ENCODE peak calls at places on chromosomes 2 and 18, in six cellular contexts. Y is HCT116, V is stomach, A is suprapubic skin, G is transverse colon, I is spleen. E is an unnamed sample.
A peak's percentile ranks its signal among the peaks of the same experiment; 100 is the strongest.

GRCh38 chr18:60372598-60372997 is at the start of gene MC4R:
- DNase-seq in Y (peak; percentile 48), V (no peak), A (no peak), G (peak; percentile 17), I (no peak), E (no peak)

GRCh38 chr18:46502444-46502843 is 154.6 kb downstream of the LOXHD1 start:
- DNase-seq in Y (no peak), V (no peak), A (no peak), G (no peak), I (no peak), E (peak; percentile 24)

GRCh38 chr2:102841107-102841840 is 79.4 kb downstream of the TMEM182 start:
- DNase-seq in Y (peak; percentile 7), V (peak; percentile 41), A (no peak), G (peak; percentile 34), I (no peak), E (peak; percentile 66)

GRCh38 chr2:240793313-240794177 is 26.5 kb downstream of the KIF1A start:
- DNase-seq in Y (no peak), V (no peak), A (no peak), G (no peak), I (peak; percentile 61), E (peak; percentile 55)

GRCh38 chr18:32019251-32019943 is 772 bp downstream of the RNF125 start:
- DNase-seq in Y (peak; percentile 26), V (peak; percentile 49), A (no peak), G (peak; percentile 67), I (peak; percentile 90), E (no peak)

GRCh38 chr18:68588169-68588568 is 126.7 kb downstream of the TMX3 start:
- DNase-seq in Y (no peak), V (no peak), A (no peak), G (no peak), I (no peak), E (no peak)

GRCh38 chr2:128241896-128242295 is 76.8 kb downstream of the HS6ST1 start:
- DNase-seq in Y (no peak), V (no peak), A (no peak), G (no peak), I (no peak), E (no peak)

GRCh38 chr18:58128286-58129018 is 84.4 kb downstream of the NEDD4L start:
- DNase-seq in Y (no peak), V (peak; percentile 42), A (no peak), G (peak; percentile 42), I (no peak), E (no peak)

GRCh38 chr2:37191747-37192146 is 3.3 kb upstream of the SULT6B1 start:
- DNase-seq in Y (no peak), V (no peak), A (no peak), G (no peak), I (no peak), E (no peak)

GRCh38 chr18:31679133-31679731 is 5.1 kb downstream of the B4GALT6 start:
- DNase-seq in Y (peak; percentile 63), V (no peak), A (no peak), G (no peak), I (no peak), E (no peak)

GRCh38 chr2:20515293-20516220 is 68.7 kb downstream of the RHOB start:
- DNase-seq in Y (no peak), V (no peak), A (peak; percentile 61), G (no peak), I (peak; percentile 59), E (peak; percentile 48)

GRCh38 chr2:226334981-226335720 is 464.5 kb downstream of the IRS1 start:
- DNase-seq in Y (peak; percentile 24), V (no peak), A (no peak), G (no peak), I (no peak), E (no peak)

GRCh38 chr2:163551974-163552373 is 183.8 kb downstream of the FIGN start:
- DNase-seq in Y (no peak), V (no peak), A (no peak), G (no peak), I (no peak), E (no peak)

GRCh38 chr2:61328707-61329251 is 142.1 kb downstream of the USP34 start:
- DNase-seq in Y (peak; percentile 12), V (no peak), A (no peak), G (peak; percentile 13), I (no peak), E (no peak)

GRCh38 chr2:40103163-40103562 is 324.1 kb upstream of the THUMPD2 start:
- DNase-seq in Y (no peak), V (no peak), A (no peak), G (no peak), I (no peak), E (no peak)

GRCh38 chr18:56795381-56795780 is 144.2 kb downstream of the WDR7 start:
- DNase-seq in Y (no peak), V (no peak), A (no peak), G (no peak), I (no peak), E (no peak)

GRCh38 chr2:216406861-216407260 is 5.4 kb upstream of the SMARCAL1 start:
- DNase-seq in Y (no peak), V (no peak), A (no peak), G (no peak), I (no peak), E (no peak)

GRCh38 chr2:54353216-54353615 is 97.2 kb upstream of the TSPYL6 start:
- DNase-seq in Y (no peak), V (no peak), A (no peak), G (no peak), I (no peak), E (no peak)

GRCh38 chr2:118661184-118661583 is 186.3 kb downstream of the EN1 start:
- DNase-seq in Y (no peak), V (no peak), A (no peak), G (no peak), I (no peak), E (no peak)

GRCh38 chr2:43138441-43138840 is 88.0 kb downstream of the ZFP36L2 start:
- DNase-seq in Y (no peak), V (no peak), A (no peak), G (no peak), I (peak; percentile 4), E (no peak)

GRCh38 chr2:43139501-43139900 is 86.9 kb downstream of the ZFP36L2 start:
- DNase-seq in Y (no peak), V (no peak), A (no peak), G (no peak), I (peak; percentile 66), E (peak; percentile 60)

GRCh38 chr2:43142921-43143438 is 83.4 kb downstream of the ZFP36L2 start:
- DNase-seq in Y (peak; percentile 42), V (no peak), A (no peak), G (no peak), I (peak; percentile 75), E (no peak)

GRCh38 chr2:43136862-43137261 is 89.5 kb downstream of the ZFP36L2 start:
- DNase-seq in Y (no peak), V (no peak), A (no peak), G (no peak), I (peak; percentile 87), E (no peak)

DNA sequence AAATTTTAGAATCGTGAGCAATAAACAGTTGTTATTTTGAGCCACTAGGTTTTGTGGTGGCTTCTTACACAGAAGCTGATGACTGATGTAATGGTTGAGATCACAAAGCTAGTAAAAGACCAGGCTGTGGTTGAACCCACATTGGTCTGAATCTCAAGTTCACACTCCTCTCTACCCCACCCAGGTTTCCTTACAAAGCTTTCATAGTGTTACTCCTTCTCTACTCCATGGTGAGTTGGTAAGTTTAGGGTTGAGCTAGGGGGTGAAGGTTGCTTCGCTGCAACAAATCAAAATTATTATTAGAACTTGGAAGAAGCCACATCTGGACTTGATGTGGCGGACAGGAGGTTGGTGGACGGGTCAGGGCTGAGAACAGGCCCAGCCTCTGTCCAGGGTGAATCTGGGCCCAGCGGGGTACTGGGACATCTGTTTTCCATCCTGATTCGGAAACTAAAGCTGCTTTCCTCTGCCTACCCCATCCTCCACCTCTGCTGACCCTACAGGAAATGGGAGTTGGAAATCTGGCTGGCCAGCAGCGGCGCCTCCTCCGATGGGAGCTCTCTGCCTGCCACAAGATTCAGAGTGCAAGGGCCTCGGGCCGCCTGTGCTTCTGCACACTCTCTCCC is 86.3 kb downstream of the ZFP36L2 start:
- DNase-seq in Y (no peak), V (no peak), A (no peak), G (no peak), I (peak; percentile 80), E (no peak)
- TF ChIP-seq POLR2AphosphoS5 in Y (no peak), V (no peak), A (no peak), G (no peak), I (peak; percentile 71), E (no peak)

DNA sequence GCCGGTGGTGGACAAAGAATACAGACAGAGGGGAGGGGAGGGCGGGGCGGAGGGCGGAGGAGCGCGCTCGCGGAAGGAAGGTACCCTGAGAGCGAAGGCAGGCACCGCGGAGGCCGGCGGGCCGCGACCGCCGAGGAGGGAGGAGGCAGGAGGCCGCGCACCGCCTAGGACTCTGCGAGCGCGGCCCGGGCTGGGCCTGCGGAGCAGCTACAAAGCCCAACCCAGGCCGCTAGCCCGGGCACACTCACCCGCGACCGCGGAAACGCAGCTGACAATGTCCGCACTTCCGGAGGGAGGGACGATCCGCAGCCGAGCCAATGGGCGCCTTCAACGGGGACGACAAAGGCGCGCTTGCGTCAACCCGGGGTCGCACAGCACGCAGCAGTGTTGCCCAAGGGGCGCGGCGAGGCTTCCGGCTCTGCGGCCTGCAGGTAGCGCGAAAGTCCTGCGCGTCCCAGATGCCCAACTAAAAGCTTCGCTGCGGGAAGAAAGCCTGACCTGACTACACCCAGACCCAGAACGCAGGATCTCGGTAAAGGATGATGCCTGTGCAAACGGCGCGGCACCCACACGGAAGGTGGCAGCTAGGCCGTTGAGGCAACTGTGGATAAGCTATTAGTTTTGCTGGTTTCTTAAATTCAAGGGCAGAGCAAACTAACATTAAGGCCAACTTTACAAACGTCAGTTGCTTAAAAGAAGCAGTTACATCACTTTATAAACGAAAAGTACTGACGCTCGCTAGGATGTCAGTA is at the start of gene C18orf32:
- DNase-seq in Y (peak; percentile 83), V (peak; percentile 96), A (peak; percentile 98), G (peak; percentile 97), I (peak; percentile 99), E (peak; percentile 98)
- H3K4me1 ChIP-seq in Y (peaks cover 10% of the 10 kb centered on the region), V (peaks cover 70% of the 10 kb centered on the region), A (peaks cover 41% of the 10 kb centered on the region), G (peaks cover 39% of the 10 kb centered on the region), I (peaks cover 76% of the 10 kb centered on the region), E (peaks cover 46% of the 10 kb centered on the region)

DNA sequence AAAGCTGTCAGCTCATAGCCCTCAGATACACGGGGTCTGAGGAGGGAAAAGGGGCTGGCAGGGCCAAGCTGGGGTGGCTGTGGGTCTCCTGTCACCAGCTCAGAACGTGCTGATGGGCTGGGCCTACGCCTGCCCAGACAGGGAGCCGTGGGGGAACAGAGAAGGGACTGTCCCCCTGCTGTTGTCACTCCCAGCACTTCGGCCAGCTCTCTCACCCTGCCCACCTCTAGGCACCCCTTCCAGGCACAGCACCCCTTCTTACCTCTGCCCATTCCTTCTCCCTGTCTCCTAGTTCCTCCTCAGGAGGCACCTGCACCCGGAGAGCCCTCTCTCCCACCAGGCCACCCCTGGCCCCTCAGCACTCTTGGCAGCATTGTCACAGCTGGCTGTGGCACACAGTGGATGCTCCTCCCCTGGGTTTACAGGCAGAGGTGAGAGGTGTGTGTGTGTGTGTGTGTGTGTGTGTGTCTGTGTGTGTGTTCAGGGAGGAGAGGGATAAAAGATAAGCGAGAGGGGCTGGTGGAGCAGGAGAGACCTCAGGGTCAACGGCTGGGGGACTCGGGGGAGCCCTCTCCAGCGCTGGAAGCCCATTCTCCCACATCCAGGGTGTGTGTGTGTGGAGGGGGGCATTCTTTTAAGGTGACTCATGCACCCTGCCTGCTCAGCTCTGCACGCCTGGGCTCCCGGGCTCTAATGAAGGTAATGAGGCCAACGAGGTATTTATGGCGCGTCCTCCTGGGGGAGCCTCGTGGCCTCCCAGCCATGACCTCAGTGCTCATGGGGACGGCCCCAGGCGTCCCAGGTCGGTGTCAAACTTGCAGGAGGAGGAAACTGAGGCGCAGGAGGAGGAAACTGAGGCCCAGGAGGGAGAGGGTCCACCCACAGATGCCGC is 66.1 kb upstream of the SMAD7 start:
- DNase-seq in Y (peak; percentile 60), V (peak; percentile 43), A (no peak), G (peak; percentile 13), I (peak; percentile 64), E (peak; percentile 56)
- H3K9me3 ChIP-seq in Y (no peaks in the 10 kb centered on the region), V (no peaks in the 10 kb centered on the region), A (no peaks in the 10 kb centered on the region), G (no peaks in the 10 kb centered on the region), I (no peaks in the 10 kb centered on the region), E (no peaks in the 10 kb centered on the region)

GRCh38 chr18:34837769-34838194 is 127.7 kb downstream of the DTNA start:
- DNase-seq in Y (no peak), V (no peak), A (no peak), G (no peak), I (no peak), E (peak; percentile 74)
- TF ChIP-seq POLR2AphosphoS5 in Y (no peak), V (no peak), A (no peak), G (peak; percentile 32), I (no peak), E (peak; percentile 30)